ENCODE peak calls at places on chromosomes 4 and X, in five cellular contexts. M is H1, E is HepG2, N is K562, P is GM12878. H is an unnamed sample.

GRCh38 chr4:2941138-2942036 is 21.8 kb downstream of the NOP14 start:
- DNase-seq in P (no peak), E (no peak), N (no peak), M (no peak), H (no peak)

GRCh38 chr4:149785686-149786431 is 29.8 kb downstream of the IQCM start:
- DNase-seq in P (no peak), E (no peak), M (peak), N (no peak), H (no peak)

GRCh38 chr4:141501931-141502330 is 134.5 kb upstream of the IL15 start:
- DNase-seq in M (no peak), P (no peak), E (no peak), N (no peak), H (no peak)

GRCh38 chr4:1348014-1348513 is 1.1 kb downstream of the UVSSA start:
- DNase-seq in P (no peak), E (no peak), M (no peak), N (no peak), H (no peak)

GRCh38 chr4:127162741-127163140 is 470.0 kb upstream of the INTU start:
- DNase-seq in P (no peak), E (no peak), M (no peak), N (no peak), H (no peak)

GRCh38 chr4:1075266-1075665 is 38.1 kb downstream of the RNF212 start:
- DNase-seq in P (no peak), M (no peak), N (no peak), E (no peak), H (no peak)

GRCh38 chrX:13092455-13092941 is 48.1 kb upstream of the FAM9C start:
- DNase-seq in N (no peak), E (no peak), M (no peak), P (peak), H (no peak)

GRCh38 chrX:10677490-10677889 is 57.1 kb upstream of the MID1 start:
- DNase-seq in E (no peak), M (no peak), P (no peak), N (no peak), H (no peak)

GRCh38 chr4:182730791-182731190 is 186.4 kb downstream of the DCTD start:
- DNase-seq in N (no peak), P (no peak), E (no peak), M (no peak), H (no peak)

GRCh38 chr4:176034498-176034897 is 31.1 kb upstream of the WDR17 start:
- DNase-seq in N (no peak), E (no peak), M (no peak), P (no peak), H (no peak)

GRCh38 chrX:107102980-107103379 is 15.6 kb downstream of the RBM41 start:
- DNase-seq in E (peak), P (no peak), N (no peak), M (no peak), H (peak)

GRCh38 chr4:127203561-127204260 is 429.0 kb upstream of the INTU start:
- DNase-seq in P (no peak), M (no peak), E (no peak), N (no peak), H (no peak)

GRCh38 chr4:113382704-113383103 is 333.3 kb downstream of the ANK2 start:
- DNase-seq in N (no peak), M (no peak), P (no peak), E (no peak), H (no peak)

GRCh38 chr4:80875642-80876041 is 154.9 kb upstream of the BMP3 start:
- DNase-seq in P (peak), N (no peak), M (no peak), E (no peak), H (no peak)

GRCh38 chr4:54513741-54514140 is 144.0 kb upstream of the KIT start:
- DNase-seq in M (no peak), N (no peak), P (no peak), E (no peak), H (no peak)

GRCh38 chr4:89162987-89163386 is 51.7 kb downstream of the TIGD2 start:
- DNase-seq in M (no peak), N (no peak), P (no peak), E (no peak), H (no peak)

GRCh38 chrX:39633293-39633692 is 464.5 kb downstream of the BCOR start:
- DNase-seq in N (no peak), P (no peak), M (no peak), E (no peak), H (no peak)

GRCh38 chr4:109846395-109847098 is 1.4 kb upstream of the LRIT3 start:
- DNase-seq in P (no peak), M (no peak), E (no peak), N (no peak), H (no peak)

GRCh38 chr4:77800483-77801259 is 18.5 kb downstream of the CNOT6L start:
- DNase-seq in E (no peak), P (no peak), N (no peak), M (no peak), H (no peak)

GRCh38 chr4:95142877-95143412 is 385.2 kb downstream of the BMPR1B start:
- DNase-seq in E (no peak), M (no peak), P (no peak), N (no peak), H (no peak)

GRCh38 chr4:48594185-48594584 is 104.1 kb downstream of the ZAR1 start:
- DNase-seq in E (no peak), P (no peak), N (no peak), M (no peak), H (no peak)

GRCh38 chrX:153628129-153628528 is 18.9 kb upstream of the DUSP9 start:
- DNase-seq in E (no peak), M (no peak), N (no peak), P (no peak), H (no peak)

GRCh38 chr4:120871173-120871572 is 51.4 kb downstream of the PRDM5 start:
- DNase-seq in P (no peak), M (no peak), E (no peak), N (no peak), H (no peak)

GRCh38 chrX:47690175-47690574 is 31.2 kb upstream of the UXT start:
- DNase-seq in N (no peak), M (no peak), E (no peak), P (no peak), H (peak)

GRCh38 chr4:20464381-20464780 is 212.7 kb downstream of the SLIT2 start:
- DNase-seq in P (no peak), E (no peak), M (no peak), N (no peak), H (no peak)

GRCh38 chr4:182212211-182212761 is 30.9 kb upstream of the TENM3 start:
- DNase-seq in M (no peak), P (no peak), E (no peak), N (no peak), H (no peak)

GRCh38 chrX:38578152-38578551 is 16.8 kb downstream of the TSPAN7 start:
- DNase-seq in M (no peak), P (no peak), N (no peak), E (peak), H (no peak)

GRCh38 chr4:145954924-145955339 is 16.3 kb upstream of the ZNF827 start:
- DNase-seq in M (no peak), N (peak), P (no peak), E (no peak), H (no peak)

GRCh38 chr4:146521543-146522097 is at the start of gene SLC10A7:
- DNase-seq in P (peak), E (peak), N (peak), M (peak), H (peak)

GRCh38 chrX:70664726-70665125 is 220.1 kb downstream of the DLG3 start:
- DNase-seq in P (no peak), N (peak), E (peak), M (no peak), H (peak)

DNA sequence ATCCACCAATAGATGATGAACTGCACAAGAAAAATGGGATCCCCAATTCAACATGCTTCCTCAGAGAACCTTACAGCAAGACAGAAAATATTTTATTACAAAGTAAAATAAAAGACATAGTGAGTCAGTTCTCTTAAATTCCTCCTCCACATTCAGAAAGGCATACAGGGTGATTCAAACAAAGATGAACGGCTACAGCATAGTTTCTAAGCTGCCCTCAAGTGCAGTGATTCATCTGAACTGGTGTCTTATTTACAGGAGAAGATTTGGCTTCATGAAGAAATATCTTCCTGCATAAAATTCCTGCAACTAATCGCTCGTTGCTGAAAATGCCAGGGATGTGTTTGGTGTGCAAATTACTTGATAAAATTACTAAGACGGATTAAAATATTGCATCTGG is 103.6 kb downstream of the PRKX start:
- DNase-seq in M (no peak), N (no peak), E (no peak), P (no peak), H (peak)
- TF ChIP-seq HDAC2 in M (no peak), N (no peak), E (no peak), P (no peak), H (no peak)

GRCh38 chr4:68368566-68369473 is 18.9 kb upstream of the YTHDC1 start:
- DNase-seq in N (no peak), M (no peak), P (no peak), E (no peak), H (peak)
- TF ChIP-seq RFX5 in N (no peak), M (no peak), P (no peak), E (no peak), H (no peak)

DNA sequence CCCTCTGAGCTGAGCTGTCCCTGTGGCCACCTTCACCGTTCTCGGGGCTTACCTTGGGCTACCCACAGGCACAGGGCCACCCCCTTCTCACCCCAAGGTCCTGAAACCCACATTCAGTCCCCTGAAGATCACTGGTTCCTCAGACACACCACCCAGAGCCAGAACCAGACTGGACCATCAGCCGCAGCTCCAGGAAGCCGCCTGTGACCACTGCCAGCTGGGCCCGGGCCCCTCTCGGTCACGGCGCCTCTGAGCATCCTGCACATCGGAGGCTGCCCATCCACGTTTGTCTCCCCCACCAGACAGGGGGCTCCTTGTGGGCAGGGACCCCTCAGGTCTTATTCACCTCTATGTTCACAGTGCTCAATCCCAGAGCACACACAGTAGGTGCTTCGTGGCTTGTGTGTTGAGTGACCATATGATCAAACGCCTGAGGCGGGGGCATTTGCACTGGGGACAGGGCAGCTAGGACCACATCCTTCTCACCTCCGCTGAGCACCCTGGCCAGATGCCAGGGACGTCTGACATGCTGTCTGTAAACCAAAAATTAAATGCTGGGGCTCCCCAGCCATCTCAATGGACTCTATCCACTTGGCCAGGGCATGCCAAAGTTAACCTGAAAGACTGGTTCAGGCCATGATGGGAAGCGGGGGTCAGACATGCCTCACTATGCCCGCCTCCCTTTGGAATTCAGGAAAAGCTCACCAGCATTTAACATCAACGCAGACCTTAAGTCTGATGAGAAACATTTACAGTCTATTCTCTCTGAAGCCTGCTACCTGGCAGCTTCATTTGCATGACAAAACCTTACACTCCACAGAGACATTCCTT is 109.4 kb upstream of the AFAP1 start:
- DNase-seq in M (no peak), P (no peak), N (no peak), E (no peak), H (no peak)
- H3K4me2 ChIP-seq in M (peak), P (no peak), N (no peak), E (no peak), H (no peak)

GRCh38 chrX:74286950-74287349 is 17.0 kb upstream of the ZCCHC13 start:
- DNase-seq in P (no peak), M (no peak), N (no peak), E (peak), H (peak)

GRCh38 chrX:74291964-74292891 is 11.8 kb upstream of the ZCCHC13 start:
- DNase-seq in M (peak), E (peak), N (peak), P (peak), H (peak)

GRCh38 chrX:74293343-74293946 is 10.5 kb upstream of the ZCCHC13 start:
- DNase-seq in E (peak), P (no peak), N (peak), M (no peak), H (peak)

GRCh38 chrX:74295102-74295501 is 8.9 kb upstream of the ZCCHC13 start:
- DNase-seq in N (no peak), E (no peak), P (no peak), M (no peak), H (no peak)

GRCh38 chrX:74291577-74291963 is 12.4 kb upstream of the ZCCHC13 start:
- DNase-seq in M (no peak), E (no peak), P (no peak), N (peak), H (no peak)
- TF ChIP-seq HDAC2 in M (no peak), E (no peak), P (no peak), N (no peak), H (no peak)

DNA sequence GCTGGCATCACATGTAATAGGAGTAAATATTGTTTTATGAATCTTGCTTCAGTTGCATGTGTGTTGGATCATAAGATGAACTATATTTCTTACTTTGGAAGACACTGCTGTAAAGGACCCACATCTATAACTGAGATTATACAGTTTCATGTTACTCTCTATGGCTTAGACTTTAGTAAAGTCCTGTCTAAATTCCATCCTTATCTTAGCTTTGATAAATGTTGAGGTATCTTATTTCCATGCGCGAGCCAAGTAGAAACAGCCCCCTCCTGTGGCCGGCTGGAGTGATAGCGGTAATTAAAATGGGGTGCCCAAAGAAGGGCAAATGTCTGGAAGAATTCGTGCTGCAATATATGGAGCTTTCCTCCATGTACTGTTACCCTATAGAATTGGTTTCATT is 43.0 kb downstream of the CCDC158 start:
- DNase-seq in P (no peak), E (peak), N (peak), M (no peak), H (peak)
- TF ChIP-seq RFX5 in P (no peak), E (no peak), N (no peak), M (no peak), H (no peak)